ENCODE peak calls at places on chromosomes 12 and 14, in four cellular contexts. H is endothelial cell of umbilical vein, S is A549, X is HepG2. E is an unnamed sample.

GRCh38 chr14:33675415-33676130 is 275.3 kb downstream of the EGLN3 start:
- DNase-seq in H (no peak), S (no peak), X (no peak), E (no peak)

GRCh38 chr14:99659333-99659741 is 14.4 kb downstream of the HHIPL1 start:
- DNase-seq in S (no peak), H (no peak), X (no peak), E (no peak)

GRCh38 chr12:58097741-58098140 is 156.4 kb downstream of the ATP23 start:
- DNase-seq in S (no peak), H (no peak), X (no peak), E (no peak)

GRCh38 chr12:93894391-93895095 is 217.4 kb downstream of the CRADD start:
- DNase-seq in H (no peak), X (no peak), S (no peak), E (no peak)

GRCh38 chr12:121786441-121786825 is 7.1 kb downstream of the RHOF start:
- DNase-seq in H (peak), X (peak), S (peak), E (no peak)

GRCh38 chr14:23567186-23568020 is at the start of gene AP1G2:
- DNase-seq in S (peak), H (peak), X (peak), E (peak)

GRCh38 chr12:49055978-49056754 is 4.4 kb downstream of the KMT2D start:
- DNase-seq in S (peak), X (peak), H (peak), E (peak)

GRCh38 chr12:31057671-31058070 is 16.0 kb upstream of the DDX11 start:
- DNase-seq in H (no peak), S (no peak), X (no peak), E (no peak)

GRCh38 chr14:96752594-96752993 is 44.6 kb upstream of the VRK1 start:
- DNase-seq in H (no peak), X (no peak), S (no peak), E (peak)

GRCh38 chr14:73462078-73462715 is 3.9 kb upstream of the NUMB start:
- DNase-seq in S (peak), X (peak), H (peak), E (peak)

GRCh38 chr12:133130808-133131128 is 341 bp downstream of the ZNF10 start:
- DNase-seq in X (no peak), H (no peak), S (no peak), E (no peak)

GRCh38 chr14:63039800-63040380 is 5.4 kb downstream of the KCNH5 start:
- DNase-seq in H (peak), S (peak), X (peak), E (peak)

GRCh38 chr14:72830786-72831583 is 62.9 kb downstream of the DPF3 start:
- DNase-seq in X (no peak), S (no peak), H (peak), E (no peak)

GRCh38 chr12:120276734-120277133 is 11.2 kb upstream of the PXN start:
- DNase-seq in H (no peak), X (peak), S (peak), E (no peak)

GRCh38 chr12:49580572-49581535 is 12.9 kb upstream of the MCRS1 start:
- DNase-seq in H (peak), X (peak), S (peak), E (peak)

GRCh38 chr12:115569694-115570093 is 707.8 kb downstream of the MED13L start:
- DNase-seq in H (no peak), S (peak), X (peak), E (no peak)

GRCh38 chr12:130830246-130830551 is 8.9 kb downstream of the STX2 start:
- DNase-seq in S (no peak), X (no peak), H (no peak), E (no peak)

GRCh38 chr14:73696466-73697390 is 17.5 kb downstream of the PNMA1 start:
- DNase-seq in H (peak), X (peak), S (peak), E (peak)

GRCh38 chr14:93051600-93052546 is 63.9 kb downstream of the ITPK1 start:
- DNase-seq in S (no peak), X (no peak), H (no peak), E (no peak)

GRCh38 chr14:105249175-105250007 is 1.1 kb downstream of the BTBD6 start:
- DNase-seq in X (no peak), S (peak), H (peak), E (peak)

GRCh38 chr12:754238-754816 is 1.9 kb downstream of the WNK1 start:
- DNase-seq in X (no peak), H (peak), S (peak), E (peak)

GRCh38 chr14:61147369-61147897 is 133.7 kb downstream of the TMEM30B start:
- DNase-seq in X (no peak), H (peak), S (no peak), E (no peak)

GRCh38 chr14:91830777-91831176 is 36.6 kb downstream of the TC2N start:
- DNase-seq in H (no peak), X (no peak), S (no peak), E (no peak)

GRCh38 chr12:116864371-116865160 is 16.7 kb downstream of the HRK start:
- DNase-seq in S (peak), X (peak), H (no peak), E (no peak)

GRCh38 chr12:6540181-6540877 is 6.0 kb downstream of the GAPDH start:
- DNase-seq in X (no peak), S (peak), H (peak), E (peak)

GRCh38 chr14:92961567-92961855 is 38.6 kb downstream of the CHGA start:
- DNase-seq in H (no peak), X (no peak), S (no peak), E (no peak)

GRCh38 chr14:89858084-89858483 is 96.4 kb downstream of the EFCAB11 start:
- DNase-seq in X (no peak), S (no peak), H (no peak), E (no peak)

GRCh38 chr12:46675736-46676135 is 150.1 kb downstream of the SLC38A4 start:
- DNase-seq in X (peak), H (peak), S (peak), E (peak)

GRCh38 chr14:38089123-38089522 is 118.6 kb upstream of the SSTR1 start:
- DNase-seq in X (no peak), H (no peak), S (no peak), E (no peak)

GRCh38 chr12:122813310-122813713 is 21.9 kb upstream of the HIP1R start:
- DNase-seq in H (no peak), X (no peak), S (no peak), E (peak)
- TF ChIP-seq CTCF in H (no peak), X (no peak), S (no peak), E (peak)

GRCh38 chr12:110093631-110094311 is 30.4 kb upstream of the IFT81 start:
- DNase-seq in S (no peak), H (no peak), X (no peak), E (no peak)
- TF ChIP-seq MAX in S (no peak), H (no peak), X (no peak), E (no peak)

GRCh38 chr14:101371691-101372493 is 189.4 kb upstream of the DIO3 start:
- DNase-seq in X (no peak), H (no peak), S (no peak), E (no peak)

GRCh38 chr14:101368629-101369028 is 192.7 kb upstream of the DIO3 start:
- DNase-seq in H (no peak), S (no peak), X (no peak), E (no peak)

GRCh38 chr14:101369194-101369915 is 191.9 kb upstream of the DIO3 start:
- DNase-seq in X (no peak), S (no peak), H (no peak), E (no peak)

GRCh38 chr14:101370593-101371569 is 190.4 kb upstream of the DIO3 start:
- DNase-seq in H (no peak), S (no peak), X (no peak), E (no peak)

GRCh38 chr14:101369916-101370592 is 191.2 kb upstream of the DIO3 start:
- DNase-seq in S (no peak), H (no peak), X (no peak), E (no peak)
- TF ChIP-seq MYC in S (no peak), H (no peak), X (no peak), E (no peak)

GRCh38 chr12:39692258-39692853 is 72.8 kb upstream of the ABCD2 start:
- DNase-seq in X (no peak), S (no peak), H (peak), E (no peak)
- TF ChIP-seq CTCF in X (no peak), S (peak), H (no peak), E (no peak)

DNA sequence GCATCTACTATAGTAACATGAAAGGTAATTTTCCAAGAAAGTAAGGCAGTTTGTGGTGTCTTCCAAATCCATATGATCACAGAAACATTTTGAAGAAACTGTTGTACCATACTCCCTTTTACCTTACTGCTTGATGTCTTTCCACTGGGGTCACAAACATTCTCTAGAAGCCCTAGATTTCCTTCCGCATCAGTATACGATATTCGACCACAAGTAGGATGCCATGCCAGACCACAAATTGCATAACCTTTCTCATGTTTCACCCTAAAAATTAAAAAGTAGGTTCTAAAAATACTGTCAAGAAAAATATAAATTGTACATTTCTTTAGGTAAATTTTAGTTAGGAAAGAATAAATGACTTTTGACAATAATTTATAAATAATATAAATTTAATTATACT is 26.5 kb downstream of the WDHD1 start:
- DNase-seq in X (no peak), H (no peak), S (no peak), E (peak)
- TF ChIP-seq MAX in X (no peak), H (no peak), S (no peak), E (no peak)

DNA sequence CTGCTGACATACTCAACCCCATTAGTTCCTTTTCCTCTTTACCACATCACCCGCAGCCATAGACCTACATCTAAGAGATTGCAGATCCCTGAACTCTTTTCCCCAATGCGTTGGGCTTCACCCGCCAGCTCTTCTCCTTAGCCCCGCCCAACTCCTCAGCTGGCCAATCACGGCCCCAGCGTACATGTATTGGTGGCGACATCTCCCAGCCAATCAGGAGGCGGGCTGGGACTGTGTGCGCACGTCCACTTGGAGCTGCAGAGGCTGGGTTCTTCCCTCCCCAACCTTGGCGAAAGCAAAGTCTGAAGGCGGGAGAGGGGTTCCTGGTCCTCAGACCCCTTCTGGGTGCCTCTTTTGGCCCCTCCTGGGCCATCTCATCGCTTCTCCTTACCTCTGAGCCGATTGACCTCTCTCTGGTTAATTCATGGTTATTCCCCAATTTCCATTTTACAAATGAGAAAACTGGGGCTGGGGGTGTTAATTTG is 11.0 kb downstream of the PDE1B start:
- DNase-seq in S (peak), H (peak), X (no peak), E (peak)
- TF ChIP-seq MYC in S (no peak), H (no peak), X (no peak), E (no peak)

GRCh38 chr14:71242237-71242748 is 335.0 kb downstream of the PCNX1 start:
- DNase-seq in H (peak), S (no peak), X (no peak), E (no peak)
- TF ChIP-seq CTCF in H (no peak), S (no peak), X (no peak), E (no peak)

GRCh38 chr12:52307836-52308806 is 13.1 kb downstream of the KRT83 start:
- DNase-seq in X (no peak), H (peak), S (peak), E (peak)
- TF ChIP-seq MAX in X (no peak), H (no peak), S (no peak), E (no peak)

GRCh38 chr12:108779998-108780688 is 48.8 kb upstream of the CORO1C start:
- DNase-seq in X (no peak), S (no peak), H (no peak), E (no peak)
- TF ChIP-seq MYC in X (no peak), S (no peak), H (no peak), E (no peak)

E was measured in NB4.